ENCODE peak calls at places on chromosomes 5 and 9, in nine cellular contexts. One of them, this sample, is unnamed.
A peak's percentile ranks its signal among the peaks of the same experiment; 100 is the strongest.

GRCh38 chr5:133439859-133440258 is 172.5 kb downstream of the FSTL4 start:
- DNase-seq in brain microvascular endothelial cell: no peak
- DNase-seq in GM03348: no peak
- DNase-seq in amniotic stem cell: no peak
- DNase-seq in ascending aorta: no peak
- DNase-seq in HTR-8/SVneo: no peak
- DNase-seq in HEK293T: no peak
- DNase-seq in stimulated activated CD4-positive, alpha-beta T cell treated with anti-CD3 and anti-CD28 coated beads, Interleukin-2, amount 100 ng/mL, for 24 hours: no peak
- DNase-seq in SHP77: no peak
- DNase-seq in this sample: no peak

GRCh38 chr5:115243412-115243811 is 19.3 kb downstream of the PGGT1B start:
- DNase-seq in brain microvascular endothelial cell: no peak
- DNase-seq in GM03348: peak; percentile 21
- DNase-seq in amniotic stem cell: no peak
- DNase-seq in ascending aorta: no peak
- DNase-seq in HTR-8/SVneo: no peak
- DNase-seq in HEK293T: no peak
- DNase-seq in stimulated activated CD4-positive, alpha-beta T cell treated with anti-CD3 and anti-CD28 coated beads, Interleukin-2, amount 100 ng/mL, for 24 hours: no peak
- DNase-seq in SHP77: no peak
- DNase-seq in this sample: no peak

GRCh38 chr9:93290495-93291434 is 106.8 kb downstream of the WNK2 start:
- DNase-seq in brain microvascular endothelial cell: no peak
- DNase-seq in GM03348: peak; percentile 6
- DNase-seq in amniotic stem cell: no peak
- DNase-seq in ascending aorta: no peak
- DNase-seq in HTR-8/SVneo: no peak
- DNase-seq in HEK293T: peak; percentile 6
- DNase-seq in stimulated activated CD4-positive, alpha-beta T cell treated with anti-CD3 and anti-CD28 coated beads, Interleukin-2, amount 100 ng/mL, for 24 hours: no peak
- DNase-seq in SHP77: no peak
- DNase-seq in this sample: no peak

GRCh38 chr5:157571357-157571827 is 4.2 kb downstream of the ADAM19 start:
- DNase-seq in brain microvascular endothelial cell: peak; percentile 93
- DNase-seq in GM03348: no peak
- DNase-seq in amniotic stem cell: no peak
- DNase-seq in ascending aorta: no peak
- DNase-seq in HTR-8/SVneo: peak; percentile 62
- DNase-seq in HEK293T: no peak
- DNase-seq in stimulated activated CD4-positive, alpha-beta T cell treated with anti-CD3 and anti-CD28 coated beads, Interleukin-2, amount 100 ng/mL, for 24 hours: peak; percentile 29
- DNase-seq in SHP77: no peak
- DNase-seq in this sample: no peak

GRCh38 chr9:94168203-94169000 is 84.1 kb downstream of the PTPDC1 start:
- DNase-seq in brain microvascular endothelial cell: no peak
- DNase-seq in GM03348: no peak
- DNase-seq in amniotic stem cell: no peak
- DNase-seq in ascending aorta: no peak
- DNase-seq in HTR-8/SVneo: no peak
- DNase-seq in HEK293T: no peak
- DNase-seq in stimulated activated CD4-positive, alpha-beta T cell treated with anti-CD3 and anti-CD28 coated beads, Interleukin-2, amount 100 ng/mL, for 24 hours: no peak
- DNase-seq in SHP77: no peak
- DNase-seq in this sample: no peak

GRCh38 chr9:23766613-23767012 is 59.4 kb downstream of the ELAVL2 start:
- DNase-seq in brain microvascular endothelial cell: no peak
- DNase-seq in GM03348: no peak
- DNase-seq in amniotic stem cell: no peak
- DNase-seq in ascending aorta: no peak
- DNase-seq in HTR-8/SVneo: no peak
- DNase-seq in HEK293T: no peak
- DNase-seq in stimulated activated CD4-positive, alpha-beta T cell treated with anti-CD3 and anti-CD28 coated beads, Interleukin-2, amount 100 ng/mL, for 24 hours: no peak
- DNase-seq in SHP77: no peak
- DNase-seq in this sample: no peak

GRCh38 chr5:963673-964531 is 44.7 kb upstream of the NKD2 start:
- DNase-seq in brain microvascular endothelial cell: no peak
- DNase-seq in GM03348: peak; percentile 71
- DNase-seq in amniotic stem cell: no peak
- DNase-seq in ascending aorta: no peak
- DNase-seq in HTR-8/SVneo: no peak
- DNase-seq in HEK293T: no peak
- DNase-seq in stimulated activated CD4-positive, alpha-beta T cell treated with anti-CD3 and anti-CD28 coated beads, Interleukin-2, amount 100 ng/mL, for 24 hours: peak; percentile 56
- DNase-seq in SHP77: no peak
- DNase-seq in this sample: peak; percentile 44

GRCh38 chr9:7209990-7210389 is 452.2 kb downstream of the KDM4C start:
- DNase-seq in brain microvascular endothelial cell: no peak
- DNase-seq in GM03348: no peak
- DNase-seq in amniotic stem cell: no peak
- DNase-seq in ascending aorta: no peak
- DNase-seq in HTR-8/SVneo: no peak
- DNase-seq in HEK293T: no peak
- DNase-seq in stimulated activated CD4-positive, alpha-beta T cell treated with anti-CD3 and anti-CD28 coated beads, Interleukin-2, amount 100 ng/mL, for 24 hours: no peak
- DNase-seq in SHP77: no peak
- DNase-seq in this sample: no peak

GRCh38 chr5:181120311-181120710 is 10.7 kb downstream of the OR2V1 start:
- DNase-seq in brain microvascular endothelial cell: peak; percentile 40
- DNase-seq in GM03348: peak; percentile 70
- DNase-seq in amniotic stem cell: no peak
- DNase-seq in ascending aorta: no peak
- DNase-seq in HTR-8/SVneo: no peak
- DNase-seq in HEK293T: no peak
- DNase-seq in stimulated activated CD4-positive, alpha-beta T cell treated with anti-CD3 and anti-CD28 coated beads, Interleukin-2, amount 100 ng/mL, for 24 hours: no peak
- DNase-seq in SHP77: no peak
- DNase-seq in this sample: no peak

GRCh38 chr5:65986796-65987195 is 60.4 kb downstream of the ERBIN start:
- DNase-seq in brain microvascular endothelial cell: no peak
- DNase-seq in GM03348: no peak
- DNase-seq in amniotic stem cell: no peak
- DNase-seq in ascending aorta: no peak
- DNase-seq in HTR-8/SVneo: no peak
- DNase-seq in HEK293T: no peak
- DNase-seq in stimulated activated CD4-positive, alpha-beta T cell treated with anti-CD3 and anti-CD28 coated beads, Interleukin-2, amount 100 ng/mL, for 24 hours: no peak
- DNase-seq in SHP77: no peak
- DNase-seq in this sample: no peak

GRCh38 chr5:44321176-44321575 is 68.0 kb downstream of the FGF10 start:
- DNase-seq in brain microvascular endothelial cell: no peak
- DNase-seq in GM03348: no peak
- DNase-seq in amniotic stem cell: no peak
- DNase-seq in ascending aorta: no peak
- DNase-seq in HTR-8/SVneo: no peak
- DNase-seq in HEK293T: no peak
- DNase-seq in stimulated activated CD4-positive, alpha-beta T cell treated with anti-CD3 and anti-CD28 coated beads, Interleukin-2, amount 100 ng/mL, for 24 hours: no peak
- DNase-seq in SHP77: no peak
- DNase-seq in this sample: no peak

GRCh38 chr9:78070530-78070929 is 38.9 kb upstream of the GNAQ start:
- DNase-seq in brain microvascular endothelial cell: no peak
- DNase-seq in GM03348: no peak
- DNase-seq in amniotic stem cell: no peak
- DNase-seq in ascending aorta: no peak
- DNase-seq in HTR-8/SVneo: no peak
- DNase-seq in HEK293T: no peak
- DNase-seq in stimulated activated CD4-positive, alpha-beta T cell treated with anti-CD3 and anti-CD28 coated beads, Interleukin-2, amount 100 ng/mL, for 24 hours: no peak
- DNase-seq in SHP77: no peak
- DNase-seq in this sample: no peak

GRCh38 chr5:141507387-141508091 is 18.7 kb downstream of the PCDHGC5 start:
- DNase-seq in brain microvascular endothelial cell: peak; percentile 64
- DNase-seq in GM03348: peak; percentile 85
- DNase-seq in amniotic stem cell: peak; percentile 36
- DNase-seq in ascending aorta: no peak
- DNase-seq in HTR-8/SVneo: no peak
- DNase-seq in HEK293T: no peak
- DNase-seq in stimulated activated CD4-positive, alpha-beta T cell treated with anti-CD3 and anti-CD28 coated beads, Interleukin-2, amount 100 ng/mL, for 24 hours: no peak
- DNase-seq in SHP77: no peak
- DNase-seq in this sample: no peak

GRCh38 chr9:19119801-19120440 is 7.4 kb downstream of the PLIN2 start:
- DNase-seq in brain microvascular endothelial cell: no peak
- DNase-seq in GM03348: no peak
- DNase-seq in amniotic stem cell: no peak
- DNase-seq in ascending aorta: no peak
- DNase-seq in HTR-8/SVneo: no peak
- DNase-seq in HEK293T: no peak
- DNase-seq in stimulated activated CD4-positive, alpha-beta T cell treated with anti-CD3 and anti-CD28 coated beads, Interleukin-2, amount 100 ng/mL, for 24 hours: no peak
- DNase-seq in SHP77: no peak
- DNase-seq in this sample: no peak

GRCh38 chr9:127971357-127972315 is 9.2 kb downstream of the EEIG1 start:
- DNase-seq in brain microvascular endothelial cell: no peak
- DNase-seq in GM03348: peak; percentile 33
- DNase-seq in amniotic stem cell: no peak
- DNase-seq in ascending aorta: no peak
- DNase-seq in HTR-8/SVneo: no peak
- DNase-seq in HEK293T: no peak
- DNase-seq in stimulated activated CD4-positive, alpha-beta T cell treated with anti-CD3 and anti-CD28 coated beads, Interleukin-2, amount 100 ng/mL, for 24 hours: no peak
- DNase-seq in SHP77: no peak
- DNase-seq in this sample: peak; percentile 22

GRCh38 chr5:98510111-98510510 is 263.4 kb upstream of the RGMB start:
- DNase-seq in brain microvascular endothelial cell: peak; percentile 19
- DNase-seq in GM03348: peak; percentile 14
- DNase-seq in amniotic stem cell: no peak
- DNase-seq in ascending aorta: no peak
- DNase-seq in HTR-8/SVneo: no peak
- DNase-seq in HEK293T: no peak
- DNase-seq in stimulated activated CD4-positive, alpha-beta T cell treated with anti-CD3 and anti-CD28 coated beads, Interleukin-2, amount 100 ng/mL, for 24 hours: no peak
- DNase-seq in SHP77: peak; percentile 7
- DNase-seq in this sample: no peak

GRCh38 chr5:179668404-179668803 is 12.4 kb downstream of the CBY3 start:
- DNase-seq in brain microvascular endothelial cell: peak; percentile 62
- DNase-seq in GM03348: peak; percentile 64
- DNase-seq in amniotic stem cell: no peak
- DNase-seq in ascending aorta: no peak
- DNase-seq in HTR-8/SVneo: no peak
- DNase-seq in HEK293T: peak; percentile 85
- DNase-seq in stimulated activated CD4-positive, alpha-beta T cell treated with anti-CD3 and anti-CD28 coated beads, Interleukin-2, amount 100 ng/mL, for 24 hours: peak; percentile 28
- DNase-seq in SHP77: no peak
- DNase-seq in this sample: peak; percentile 23

This sample was measured in activated naive CD4-positive, alpha-beta T cell treated with anti-CD3 and anti-CD28 coated beads, Interleukin-2, amount 50 U/mL, for 16 hours.